ENCODE peak calls at places on chromosomes 4 and X, in six cellular contexts. Q is fibroblast of villous mesenchyme, B is BJ, O is brain microvascular endothelial cell, S is AG04450, Z is body of pancreas. N is an unnamed sample.

GRCh38 chrX:10755477-10756334 is 135.3 kb upstream of the MID1 start:
- DNase-seq in Q (peak), B (no peak), O (peak), S (peak), Z (peak), N (peak)

GRCh38 chr4:152259866-152260265 is 276.0 kb downstream of the FBXW7 start:
- DNase-seq in Q (no peak), B (no peak), O (no peak), S (no peak), Z (no peak), N (peak)

GRCh38 chr4:181488926-181489325 is 754.3 kb upstream of the TENM3 start:
- DNase-seq in Q (no peak), B (no peak), O (no peak), S (no peak), Z (no peak), N (no peak)

GRCh38 chrX:121570072-121570841 is 522.8 kb downstream of the GLUD2 start:
- DNase-seq in Q (no peak), B (no peak), O (no peak), S (no peak), Z (peak), N (no peak)

GRCh38 chrX:106100442-106100841 is 61.9 kb upstream of the SERPINA7 start:
- DNase-seq in Q (no peak), B (no peak), O (no peak), S (no peak), Z (no peak), N (no peak)

GRCh38 chr4:5366421-5366820 is 315.1 kb downstream of the STK32B start:
- DNase-seq in Q (peak), B (peak), O (peak), S (no peak), Z (no peak), N (no peak)

GRCh38 chrX:109485470-109486340 is 3.8 kb upstream of the GUCY2F start:
- DNase-seq in Q (peak), B (peak), O (peak), S (peak), Z (peak), N (peak)

GRCh38 chr4:38163216-38164006 is 203.2 kb downstream of the PTTG2 start:
- DNase-seq in Q (peak), B (no peak), O (peak), S (no peak), Z (peak), N (peak)

GRCh38 chrX:97057349-97057909 is 173.7 kb downstream of the RPA4 start:
- DNase-seq in Q (no peak), B (no peak), O (no peak), S (no peak), Z (peak), N (no peak)

GRCh38 chr4:57154191-57154590 is 44.0 kb upstream of the IGFBP7 start:
- DNase-seq in Q (peak), B (no peak), O (no peak), S (no peak), Z (no peak), N (no peak)

GRCh38 chr4:41679991-41680390 is 68.5 kb downstream of the PHOX2B start:
- DNase-seq in Q (no peak), B (no peak), O (no peak), S (no peak), Z (no peak), N (no peak)

GRCh38 chrX:41909068-41909467 is 14.3 kb downstream of the CASK start:
- DNase-seq in Q (no peak), B (no peak), O (no peak), S (no peak), Z (no peak), N (no peak)

GRCh38 chr4:98851806-98852205 is 77.1 kb downstream of the EIF4E start:
- DNase-seq in Q (peak), B (no peak), O (peak), S (peak), Z (no peak), N (peak)

GRCh38 chrX:46758163-46758955 is 559 bp downstream of the SLC9A7 start:
- DNase-seq in Q (peak), B (no peak), O (no peak), S (no peak), Z (peak), N (peak)

GRCh38 chr4:65344278-65344825 is 325.9 kb downstream of the EPHA5 start:
- DNase-seq in Q (no peak), B (no peak), O (no peak), S (no peak), Z (no peak), N (peak)

GRCh38 chr4:84582988-84583870 is at the start of gene CDS1:
- DNase-seq in Q (no peak), B (no peak), O (no peak), S (no peak), Z (peak), N (no peak)

GRCh38 chr4:164512124-164512523 is 241.8 kb upstream of the SMIM31 start:
- DNase-seq in Q (no peak), B (no peak), O (no peak), S (no peak), Z (no peak), N (no peak)

GRCh38 chrX:130637591-130637990 is 235.8 kb downstream of the RBMX2 start:
- DNase-seq in Q (peak), B (peak), O (peak), S (peak), Z (no peak), N (peak)

GRCh38 chr4:125620066-125620850 is 305.5 kb downstream of the FAT4 start:
- DNase-seq in Q (peak), B (no peak), O (no peak), S (no peak), Z (no peak), N (peak)

GRCh38 chr4:94758141-94758699 is 465 bp downstream of the BMPR1B start:
- DNase-seq in Q (no peak), B (no peak), O (peak), S (no peak), Z (peak), N (peak)

DNA sequence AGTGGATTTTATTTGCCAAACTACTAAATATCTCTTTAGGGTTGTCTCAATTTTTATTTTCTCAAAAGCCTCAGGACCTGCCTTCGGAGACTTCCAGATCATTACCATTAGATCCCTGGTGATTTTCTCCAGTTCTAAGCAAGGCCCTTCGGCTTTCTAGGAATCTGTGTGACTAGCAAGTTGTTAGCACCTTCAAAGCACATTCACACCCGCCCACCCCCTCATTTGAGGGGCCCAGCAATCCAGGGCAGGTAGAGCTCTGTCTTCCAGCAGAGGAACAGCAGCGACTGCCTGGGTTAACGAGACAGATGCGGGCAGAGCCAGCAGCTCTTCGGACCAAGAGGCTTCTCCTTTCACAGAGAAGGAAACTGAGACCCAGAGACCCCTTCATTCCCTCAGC is 2.0 kb downstream of the WDR1 start:
- DNase-seq in Q (no peak), B (no peak), O (no peak), S (no peak), Z (no peak), N (no peak)
- H3K4me3 ChIP-seq in Q (peak), B (peak), O (peak), S (peak), Z (no peak), N (peak)

GRCh38 chr4:113404846-113405245 is 355.4 kb downstream of the ANK2 start:
- DNase-seq in Q (no peak), B (no peak), O (no peak), S (no peak), Z (no peak), N (no peak)
- TF ChIP-seq CTCF in Q (no peak), B (no peak), O (no peak), S (no peak), Z (no peak), N (no peak)

GRCh38 chr4:138223191-138223910 is 18.8 kb downstream of the SLC7A11 start:
- DNase-seq in Q (no peak), B (no peak), O (no peak), S (no peak), Z (no peak), N (no peak)
- H3K4me3 ChIP-seq in Q (no peak), B (no peak), O (no peak), S (no peak), Z (no peak), N (no peak)

GRCh38 chrX:63506320-63506719 is 155.2 kb upstream of the SPIN4 start:
- DNase-seq in Q (peak), B (no peak), O (no peak), S (no peak), Z (no peak), N (peak)
- TF ChIP-seq CTCF in Q (peak), B (peak), O (peak), S (peak), Z (no peak), N (peak)

GRCh38 chr4:8688041-8688907 is 95.7 kb downstream of the CPZ start:
- DNase-seq in Q (peak), B (no peak), O (peak), S (no peak), Z (peak), N (no peak)

GRCh38 chr4:8683462-8683861 is 90.9 kb downstream of the CPZ start:
- DNase-seq in Q (no peak), B (no peak), O (no peak), S (no peak), Z (no peak), N (no peak)

GRCh38 chr4:8687083-8687482 is 94.5 kb downstream of the CPZ start:
- DNase-seq in Q (no peak), B (no peak), O (no peak), S (no peak), Z (no peak), N (no peak)

GRCh38 chr4:8682725-8683124 is 90.2 kb downstream of the CPZ start:
- DNase-seq in Q (no peak), B (no peak), O (no peak), S (no peak), Z (no peak), N (no peak)

DNA sequence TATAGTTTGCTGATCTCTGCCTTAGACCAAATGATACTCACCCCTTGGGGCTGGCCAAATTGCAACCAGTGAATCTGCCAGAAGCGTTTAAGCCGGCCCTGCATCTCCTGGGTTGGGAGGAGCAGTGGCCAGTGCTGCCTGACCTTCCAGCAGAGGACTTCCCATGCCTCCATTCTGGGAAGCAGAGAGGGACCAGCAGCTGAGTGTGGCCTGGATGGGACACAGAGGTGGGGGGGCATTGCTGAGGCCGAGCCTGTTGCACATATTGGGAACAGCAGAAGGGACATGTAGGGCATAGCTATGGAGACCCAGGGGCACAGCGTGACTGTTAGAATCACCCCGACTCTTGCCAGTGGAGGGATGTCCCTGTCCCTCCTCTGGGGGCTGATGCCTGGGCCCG is 93.3 kb downstream of the CPZ start:
- DNase-seq in Q (no peak), B (no peak), O (no peak), S (no peak), Z (no peak), N (no peak)
- H3K4me3 ChIP-seq in Q (no peak), B (no peak), O (no peak), S (no peak), Z (no peak), N (no peak)

GRCh38 chrX:29903365-29903764 is 312.0 kb upstream of the MAGEB2 start:
- DNase-seq in Q (peak), B (no peak), O (no peak), S (no peak), Z (no peak), N (peak)
- TF ChIP-seq CTCF in Q (peak), B (peak), O (peak), S (peak), Z (no peak), N (peak)

GRCh38 chr4:82436780-82437179 is 6.4 kb downstream of the ENOPH1 start:
- DNase-seq in Q (no peak), B (no peak), O (no peak), S (no peak), Z (no peak), N (no peak)
- H3K4me3 ChIP-seq in Q (no peak), B (no peak), O (no peak), S (no peak), Z (no peak), N (no peak)

DNA sequence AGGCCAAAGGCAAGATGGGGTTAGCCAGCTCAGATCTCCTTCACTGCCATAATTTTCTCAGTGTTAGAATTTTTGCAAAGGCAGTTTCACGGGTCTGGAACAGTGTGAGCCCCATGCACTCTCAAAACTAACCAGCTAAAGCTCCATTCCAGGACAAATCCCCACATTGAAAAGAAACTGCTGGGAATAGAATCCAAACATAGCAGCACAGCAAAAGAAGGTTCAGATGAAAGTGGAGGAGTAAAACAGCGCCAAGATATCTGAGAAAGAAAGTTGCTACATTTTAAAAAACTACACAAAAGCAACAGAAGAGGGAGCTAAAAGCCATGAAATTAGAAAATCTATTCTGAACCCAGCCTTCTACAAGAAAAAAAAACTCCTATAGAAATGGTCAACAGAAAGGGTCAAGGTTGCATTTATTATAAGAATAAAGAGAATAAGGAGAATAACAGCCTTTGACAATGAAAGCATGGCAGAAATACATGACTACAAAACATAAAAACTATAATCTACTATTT is 39.6 kb upstream of the SLC7A3 start:
- DNase-seq in Q (peak), B (no peak), O (no peak), S (no peak), Z (no peak), N (peak)
- TF ChIP-seq CTCF in Q (peak), B (peak), O (no peak), S (peak), Z (peak), N (peak)

GRCh38 chr4:147546341-147546740 is 65.4 kb downstream of the EDNRA start:
- DNase-seq in Q (peak), B (peak), O (peak), S (peak), Z (no peak), N (peak)

GRCh38 chr4:147547314-147548056 is 66.6 kb downstream of the EDNRA start:
- DNase-seq in Q (peak), B (peak), O (peak), S (no peak), Z (no peak), N (peak)

GRCh38 chr4:147548251-147548650 is 67.4 kb downstream of the EDNRA start:
- DNase-seq in Q (no peak), B (no peak), O (no peak), S (no peak), Z (no peak), N (no peak)

GRCh38 chr4:147550626-147551250 is 66.5 kb upstream of the TMEM184C start:
- DNase-seq in Q (peak), B (peak), O (peak), S (no peak), Z (no peak), N (peak)
- H3K4me3 ChIP-seq in Q (peak), B (no peak), O (no peak), S (peak), Z (no peak), N (no peak)

N was measured in astrocyte of the spinal cord.